ENCODE peak calls at places on chromosomes 13 and 19, in five cellular contexts. F is Peyer's patch, M is fibroblast of lung, Q is endodermal cell, V is stomach. W is an unnamed sample. For H3K4me1, the result is how much of the 10 kb centered on the place peaks cover.

GRCh38 chr13:70098669-70099068 is 9.0 kb upstream of the ATXN8OS start:
- DNase-seq in V (no peak), Q (no peak), F (no peak), M (no peak), W (no peak)

GRCh38 chr13:114022876-114023275 is 49.0 kb upstream of the C13orf46 start:
- DNase-seq in Q (no peak), V (no peak), M (no peak), F (no peak), W (no peak)

GRCh38 chr13:27792393-27793218 is at the start of gene GSX1:
- DNase-seq in Q (peak), V (peak), M (peak), F (peak), W (peak)

GRCh38 chr13:51688937-51689336 is 104.7 kb downstream of the WDFY2 start:
- DNase-seq in M (no peak), V (no peak), F (no peak), Q (peak), W (no peak)

GRCh38 chr19:13262450-13262849 is 112.2 kb downstream of the IER2 start:
- DNase-seq in F (no peak), Q (no peak), V (no peak), M (peak), W (no peak)

GRCh38 chr13:67557642-67558241 is 327.6 kb upstream of the PCDH9 start:
- DNase-seq in V (no peak), F (no peak), Q (no peak), M (peak), W (no peak)

GRCh38 chr19:38676023-38676877 is 28.8 kb downstream of the ACTN4 start:
- DNase-seq in Q (no peak), F (no peak), M (peak), V (no peak), W (no peak)

GRCh38 chr19:8922591-8922990 is 87.6 kb downstream of the MUC16 start:
- DNase-seq in V (no peak), M (no peak), Q (peak), F (no peak), W (no peak)

GRCh38 chr13:23469901-23470525 is 36.5 kb upstream of the SACS start:
- DNase-seq in Q (peak), V (no peak), M (peak), F (no peak), W (no peak)

GRCh38 chr19:34713262-34713637 is 20.8 kb upstream of the ZNF181 start:
- DNase-seq in Q (no peak), V (no peak), F (no peak), M (no peak), W (no peak)

GRCh38 chr19:17334414-17335409 is at the start of gene ANO8:
- DNase-seq in M (peak), F (peak), Q (peak), V (peak), W (peak)

GRCh38 chr13:74132152-74132767 is 1.9 kb downstream of the KLF12 start:
- DNase-seq in F (no peak), Q (no peak), M (peak), V (no peak), W (no peak)

GRCh38 chr13:64007334-64007733 is 2591.7 kb upstream of the PCDH20 start:
- DNase-seq in M (peak), V (no peak), Q (no peak), F (no peak), W (no peak)

GRCh38 chr19:56839665-56840451 is 668 bp downstream of the PEG3 start:
- DNase-seq in V (peak), F (peak), M (peak), Q (no peak), W (peak)

GRCh38 chr13:76512676-76513277 is 373.4 kb downstream of the KCTD12 start:
- DNase-seq in Q (no peak), M (peak), V (no peak), F (no peak), W (no peak)

GRCh38 chr13:99959538-99960230 is 11.9 kb downstream of the ZIC5 start:
- DNase-seq in V (peak), M (no peak), Q (peak), F (no peak), W (no peak)

GRCh38 chr13:111990362-111990761 is 76.6 kb upstream of the SOX1 start:
- DNase-seq in Q (no peak), F (no peak), M (no peak), V (no peak), W (no peak)

GRCh38 chr19:15759962-15760565 is 22.3 kb downstream of the OR10H3 start:
- DNase-seq in Q (no peak), M (no peak), F (no peak), V (no peak), W (no peak)
- TF ChIP-seq CTCF in Q (no peak), M (no peak), F (peak), V (no peak), W (no peak)

DNA sequence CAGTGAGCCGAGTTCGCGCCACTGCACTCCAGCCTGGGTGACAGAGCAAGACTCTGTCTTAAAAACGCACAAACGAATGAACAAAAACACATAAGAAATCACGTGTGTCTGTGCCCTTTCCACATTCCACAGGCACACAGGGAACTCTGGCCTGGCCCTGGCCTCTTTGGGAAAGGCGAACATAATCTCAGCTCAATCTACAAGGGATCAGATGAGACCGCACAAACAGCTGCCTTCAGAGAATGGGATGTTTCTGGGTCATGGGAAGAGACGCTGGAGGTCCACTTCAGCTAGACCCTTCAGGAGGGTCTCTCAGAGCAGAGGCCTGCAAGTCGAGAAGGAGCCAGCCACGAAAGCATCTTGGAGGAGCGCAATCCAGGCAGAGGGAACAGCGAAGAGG is 6.3 kb upstream of the CRTC1 start:
- DNase-seq in Q (no peak), M (no peak), V (no peak), F (no peak), W (no peak)
- H3K4me1 ChIP-seq in Q (under half), M (under half), V (under half), F (under half), W (under half)

GRCh38 chr13:30158774-30159445 is 148.4 kb downstream of the KATNAL1 start:
- DNase-seq in F (peak), Q (no peak), M (peak), V (peak), W (no peak)
- TF ChIP-seq CTCF in F (peak), Q (peak), M (peak), V (no peak), W (no peak)

GRCh38 chr19:10763828-10764339 is 46.0 kb downstream of the DNM2 start:
- DNase-seq in M (no peak), Q (peak), V (no peak), F (peak), W (no peak)
- H3K4me1 ChIP-seq in M (under half), Q (under half), V (half or more), F (half or more), W (under half)

GRCh38 chr19:55638864-55639359 is 1.9 kb upstream of the ZNF580 start:
- DNase-seq in F (peak), Q (peak), V (no peak), M (peak), W (peak)
- TF ChIP-seq CTCF in F (peak), Q (peak), V (no peak), M (peak), W (peak)

GRCh38 chr13:40974460-40975407 is 44.4 kb downstream of the ELF1 start:
- DNase-seq in F (no peak), V (no peak), M (peak), Q (peak), W (peak)
- H3K4me1 ChIP-seq in F (half or more), V (half or more), M (under half), Q (under half), W (under half)